ENCODE peak calls at places on chromosomes 2 and 18, in five cellular contexts. C is uterus, Z is head of caudate nucleus, U is NCI-H1105 treated with DMSO at 0.1 percent for 48 hours, J is lung microvascular endothelial cell. T is an unnamed sample.

GRCh38 chr2:12861344-12861942 is 144.7 kb downstream of the TRIB2 start:
- DNase-seq in C (no peak), Z (no peak), U (no peak), J (peak; percentile 3), T (no peak)

GRCh38 chr2:17482651-17483050 is 35.6 kb downstream of the RAD51AP2 start:
- DNase-seq in C (no peak), Z (no peak), U (no peak), J (no peak), T (no peak)

GRCh38 chr2:145404690-145405089 is 884.8 kb upstream of the ZEB2 start:
- DNase-seq in C (no peak), Z (no peak), U (no peak), J (no peak), T (no peak)

GRCh38 chr18:42025491-42025890 is 70.5 kb downstream of the PIK3C3 start:
- DNase-seq in C (no peak), Z (no peak), U (no peak), J (no peak), T (no peak)

GRCh38 chr2:150036622-150037021 is 449.0 kb upstream of the MMADHC start:
- DNase-seq in C (no peak), Z (no peak), U (no peak), J (no peak), T (no peak)

GRCh38 chr2:160387558-160388262 is 105.9 kb downstream of the RBMS1 start:
- DNase-seq in C (peak; percentile 82), Z (no peak), U (no peak), J (peak; percentile 44), T (no peak)

GRCh38 chr2:240401781-240402551 is 33.5 kb upstream of the GPC1 start:
- DNase-seq in C (no peak), Z (no peak), U (no peak), J (no peak), T (no peak)

GRCh38 chr2:17757321-17757720 is 3.4 kb downstream of the GEN1 start:
- DNase-seq in C (no peak), Z (no peak), U (no peak), J (peak; percentile 69), T (no peak)

GRCh38 chr2:122755281-122755780 is 999.9 kb downstream of the TSN start:
- DNase-seq in C (no peak), Z (no peak), U (no peak), J (no peak), T (no peak)

GRCh38 chr2:3379647-3380534 is at the start of gene TRAPPC12:
- DNase-seq in C (peak; percentile 84), Z (peak; percentile 92), U (peak; percentile 88), J (peak; percentile 89), T (peak; percentile 92)

GRCh38 chr2:191617589-191617988 is 60.3 kb upstream of the NABP1 start:
- DNase-seq in C (no peak), Z (no peak), U (no peak), J (no peak), T (no peak)

GRCh38 chr2:38178142-38178541 is 102.2 kb upstream of the CYP1B1 start:
- DNase-seq in C (no peak), Z (no peak), U (no peak), J (no peak), T (no peak)

GRCh38 chr2:65919579-65920188 is 487.3 kb upstream of the SPRED2 start:
- DNase-seq in C (no peak), Z (no peak), U (no peak), J (no peak), T (no peak)

GRCh38 chr18:73669299-73669698 is 478.3 kb downstream of the FBXO15 start:
- DNase-seq in C (no peak), Z (no peak), U (no peak), J (peak; percentile 64), T (no peak)

GRCh38 chr18:10322408-10322807 is 132.0 kb upstream of the APCDD1 start:
- DNase-seq in C (no peak), Z (no peak), U (no peak), J (no peak), T (no peak)

GRCh38 chr2:43060435-43061016 is 165.9 kb downstream of the ZFP36L2 start:
- DNase-seq in C (no peak), Z (no peak), U (no peak), J (no peak), T (peak; percentile 14)

GRCh38 chr18:36298113-36298701 is 694 bp downstream of the FHOD3 start:
- DNase-seq in C (no peak), Z (no peak), U (peak; percentile 78), J (no peak), T (no peak)

GRCh38 chr2:202355993-202356505 is 20.1 kb upstream of the BMPR2 start:
- DNase-seq in C (no peak), Z (no peak), U (no peak), J (no peak), T (no peak)

GRCh38 chr2:182915369-182916326 is 49.2 kb upstream of the FRZB start:
- DNase-seq in C (no peak), Z (no peak), U (no peak), J (no peak), T (no peak)